ENCODE peak calls at places on chromosomes 2 and 18, in five cellular contexts. One of them, this sample, is unnamed.
A peak's percentile ranks its signal among the peaks of the same experiment; 100 is the strongest.

GRCh38 chr18:42258301-42258965 is 303.4 kb downstream of the PIK3C3 start:
- DNase-seq in mammary epithelial cell: peak; percentile 3
- DNase-seq in MM.1S: no peak
- DNase-seq in astrocyte: peak; percentile 44
- DNase-seq in fibroblast of lung: peak; percentile 48
- DNase-seq in this sample: no peak

GRCh38 chr2:100292022-100292580 is 30.2 kb downstream of the LONRF2 start:
- DNase-seq in MM.1S: no peak
- DNase-seq in mammary epithelial cell: peak; percentile 95
- DNase-seq in astrocyte: peak; percentile 98
- DNase-seq in fibroblast of lung: peak; percentile 98
- DNase-seq in this sample: no peak

GRCh38 chr2:161952722-161953322 is 121.2 kb downstream of the DPP4 start:
- DNase-seq in mammary epithelial cell: no peak
- DNase-seq in MM.1S: no peak
- DNase-seq in astrocyte: no peak
- DNase-seq in fibroblast of lung: no peak
- DNase-seq in this sample: no peak

GRCh38 chr18:67400502-67401117 is 115.9 kb downstream of the DSEL start:
- DNase-seq in astrocyte: peak; percentile 53
- DNase-seq in MM.1S: no peak
- DNase-seq in fibroblast of lung: peak; percentile 68
- DNase-seq in mammary epithelial cell: no peak
- DNase-seq in this sample: no peak

GRCh38 chr2:128477026-128477820 is 158.6 kb upstream of the HS6ST1 start:
- DNase-seq in MM.1S: no peak
- DNase-seq in astrocyte: no peak
- DNase-seq in fibroblast of lung: no peak
- DNase-seq in mammary epithelial cell: no peak
- DNase-seq in this sample: no peak

GRCh38 chr2:190328748-190329147 is 9.1 kb upstream of the HIBCH start:
- DNase-seq in astrocyte: no peak
- DNase-seq in fibroblast of lung: no peak
- DNase-seq in mammary epithelial cell: no peak
- DNase-seq in MM.1S: no peak
- DNase-seq in this sample: no peak

GRCh38 chr2:175282300-175282699 is 100.8 kb upstream of the ATP5MC3 start:
- DNase-seq in MM.1S: peak; percentile 48
- DNase-seq in fibroblast of lung: peak; percentile 25
- DNase-seq in astrocyte: peak; percentile 21
- DNase-seq in mammary epithelial cell: peak; percentile 10
- DNase-seq in this sample: peak; percentile 46

GRCh38 chr2:142131016-142131714 is at the start of gene LRP1B:
- DNase-seq in mammary epithelial cell: peak; percentile 35
- DNase-seq in MM.1S: peak; percentile 49
- DNase-seq in astrocyte: peak; percentile 43
- DNase-seq in fibroblast of lung: peak; percentile 60
- DNase-seq in this sample: no peak

GRCh38 chr2:205465791-205466190 is 216.5 kb upstream of the NRP2 start:
- DNase-seq in fibroblast of lung: no peak
- DNase-seq in MM.1S: no peak
- DNase-seq in astrocyte: no peak
- DNase-seq in mammary epithelial cell: no peak
- DNase-seq in this sample: no peak

GRCh38 chr2:37773354-37773753 is 101.9 kb upstream of the CDC42EP3 start:
- DNase-seq in mammary epithelial cell: no peak
- DNase-seq in fibroblast of lung: no peak
- DNase-seq in MM.1S: no peak
- DNase-seq in astrocyte: no peak
- DNase-seq in this sample: no peak

GRCh38 chr2:100243671-100244030 is 78.7 kb downstream of the LONRF2 start:
- DNase-seq in astrocyte: no peak
- DNase-seq in mammary epithelial cell: no peak
- DNase-seq in fibroblast of lung: no peak
- DNase-seq in MM.1S: no peak
- DNase-seq in this sample: no peak

GRCh38 chr2:239611222-239611795 is 210.5 kb upstream of the HDAC4 start:
- DNase-seq in mammary epithelial cell: no peak
- DNase-seq in astrocyte: no peak
- DNase-seq in fibroblast of lung: no peak
- DNase-seq in MM.1S: peak; percentile 50
- DNase-seq in this sample: no peak

GRCh38 chr2:197209274-197209673 is 101.3 kb downstream of the ANKRD44 start:
- DNase-seq in MM.1S: no peak
- DNase-seq in fibroblast of lung: peak; percentile 24
- DNase-seq in astrocyte: no peak
- DNase-seq in mammary epithelial cell: no peak
- DNase-seq in this sample: peak; percentile 45

GRCh38 chr2:45664635-45665269 is 13.3 kb downstream of the PRKCE start:
- DNase-seq in mammary epithelial cell: no peak
- DNase-seq in fibroblast of lung: no peak
- DNase-seq in MM.1S: no peak
- DNase-seq in astrocyte: no peak
- DNase-seq in this sample: peak; percentile 22

GRCh38 chr2:72681016-72681995 is 144.5 kb downstream of the EXOC6B start:
- DNase-seq in MM.1S: no peak
- DNase-seq in mammary epithelial cell: peak; percentile 31
- DNase-seq in astrocyte: no peak
- DNase-seq in fibroblast of lung: no peak
- DNase-seq in this sample: no peak

GRCh38 chr2:82320296-82320695 is 2015.7 kb upstream of the LRRTM1 start:
- DNase-seq in fibroblast of lung: no peak
- DNase-seq in mammary epithelial cell: no peak
- DNase-seq in astrocyte: no peak
- DNase-seq in MM.1S: no peak
- DNase-seq in this sample: no peak

GRCh38 chr2:174621323-174621722 is 23.7 kb upstream of the WIPF1 start:
- DNase-seq in mammary epithelial cell: no peak
- DNase-seq in fibroblast of lung: no peak
- DNase-seq in MM.1S: no peak
- DNase-seq in astrocyte: no peak
- DNase-seq in this sample: no peak

GRCh38 chr18:77635441-77635840 is 385.8 kb downstream of the GALR1 start:
- DNase-seq in mammary epithelial cell: no peak
- DNase-seq in fibroblast of lung: no peak
- DNase-seq in astrocyte: no peak
- DNase-seq in MM.1S: no peak
- DNase-seq in this sample: no peak

GRCh38 chr2:128986867-128987268 is 668.2 kb upstream of the HS6ST1 start:
- DNase-seq in astrocyte: no peak
- DNase-seq in MM.1S: no peak
- DNase-seq in mammary epithelial cell: peak; percentile 61
- DNase-seq in fibroblast of lung: no peak
- DNase-seq in this sample: no peak

GRCh38 chr18:10234912-10235439 is 219.5 kb upstream of the APCDD1 start:
- DNase-seq in MM.1S: no peak
- DNase-seq in fibroblast of lung: peak; percentile 66
- DNase-seq in astrocyte: peak; percentile 57
- DNase-seq in mammary epithelial cell: peak; percentile 66
- DNase-seq in this sample: no peak

GRCh38 chr2:16331761-16332160 is 333.9 kb downstream of the CYRIA start:
- DNase-seq in fibroblast of lung: no peak
- DNase-seq in mammary epithelial cell: no peak
- DNase-seq in MM.1S: no peak
- DNase-seq in astrocyte: no peak
- DNase-seq in this sample: no peak

GRCh38 chr2:104787298-104788065 is 66.4 kb upstream of the POU3F3 start:
- DNase-seq in MM.1S: no peak
- DNase-seq in mammary epithelial cell: no peak
- DNase-seq in fibroblast of lung: no peak
- DNase-seq in astrocyte: no peak
- DNase-seq in this sample: no peak

GRCh38 chr18:73986711-73987110 is 160.9 kb downstream of the FBXO15 start:
- DNase-seq in astrocyte: no peak
- DNase-seq in fibroblast of lung: peak; percentile 14
- DNase-seq in mammary epithelial cell: no peak
- DNase-seq in MM.1S: no peak
- DNase-seq in this sample: no peak

GRCh38 chr18:58898427-58898826 is 33.8 kb downstream of the ZNF532 start:
- DNase-seq in astrocyte: no peak
- DNase-seq in fibroblast of lung: no peak
- DNase-seq in mammary epithelial cell: no peak
- DNase-seq in MM.1S: no peak
- DNase-seq in this sample: no peak

GRCh38 chr2:33477473-33478468 is 1.3 kb downstream of the RASGRP3 start:
- DNase-seq in fibroblast of lung: no peak
- DNase-seq in MM.1S: peak; percentile 81
- DNase-seq in astrocyte: no peak
- DNase-seq in mammary epithelial cell: no peak
- DNase-seq in this sample: peak; percentile 42

GRCh38 chr2:28956890-28957289 is 24.2 kb upstream of the TOGARAM2 start:
- DNase-seq in MM.1S: no peak
- DNase-seq in mammary epithelial cell: no peak
- DNase-seq in fibroblast of lung: no peak
- DNase-seq in astrocyte: no peak
- DNase-seq in this sample: no peak

GRCh38 chr2:162545254-162545653 is 201.3 kb downstream of the GCA start:
- DNase-seq in MM.1S: no peak
- DNase-seq in fibroblast of lung: no peak
- DNase-seq in mammary epithelial cell: no peak
- DNase-seq in astrocyte: no peak
- DNase-seq in this sample: no peak

GRCh38 chr2:10285578-10286198 is 17.0 kb upstream of the HPCAL1 start:
- DNase-seq in fibroblast of lung: peak; percentile 49
- DNase-seq in astrocyte: no peak
- DNase-seq in MM.1S: no peak
- DNase-seq in mammary epithelial cell: peak; percentile 49
- DNase-seq in this sample: no peak

GRCh38 chr2:30920511-30920910 is 113.3 kb upstream of the CAPN13 start:
- DNase-seq in fibroblast of lung: no peak
- DNase-seq in MM.1S: no peak
- DNase-seq in mammary epithelial cell: no peak
- DNase-seq in astrocyte: no peak
- DNase-seq in this sample: no peak

GRCh38 chr2:174035117-174035516 is 69.9 kb upstream of the SP3 start:
- DNase-seq in astrocyte: no peak
- DNase-seq in mammary epithelial cell: no peak
- DNase-seq in fibroblast of lung: no peak
- DNase-seq in MM.1S: no peak
- DNase-seq in this sample: no peak

GRCh38 chr2:196338440-196338839 is 167.1 kb upstream of the STK17B start:
- DNase-seq in fibroblast of lung: no peak
- DNase-seq in MM.1S: no peak
- DNase-seq in astrocyte: no peak
- DNase-seq in mammary epithelial cell: no peak
- DNase-seq in this sample: no peak

GRCh38 chr18:23451491-23451890 is 1.6 kb upstream of the RIOK3 start:
- DNase-seq in astrocyte: no peak
- DNase-seq in mammary epithelial cell: no peak
- DNase-seq in MM.1S: no peak
- DNase-seq in fibroblast of lung: no peak
- DNase-seq in this sample: no peak

GRCh38 chr2:144137705-144138428 is 382.1 kb downstream of the ZEB2 start:
- DNase-seq in mammary epithelial cell: no peak
- DNase-seq in fibroblast of lung: peak; percentile 73
- DNase-seq in astrocyte: peak; percentile 60
- DNase-seq in MM.1S: no peak
- DNase-seq in this sample: no peak

GRCh38 chr18:72830109-72830508 is 37.7 kb downstream of the NETO1 start:
- DNase-seq in mammary epithelial cell: peak; percentile 51
- DNase-seq in fibroblast of lung: peak; percentile 40
- DNase-seq in astrocyte: peak; percentile 18
- DNase-seq in MM.1S: peak; percentile 18
- DNase-seq in this sample: no peak

GRCh38 chr18:48829443-48830149 is 121.2 kb downstream of the SMAD7 start:
- DNase-seq in astrocyte: no peak
- DNase-seq in fibroblast of lung: no peak
- DNase-seq in mammary epithelial cell: no peak
- DNase-seq in MM.1S: no peak
- DNase-seq in this sample: no peak
- H3K4me3 ChIP-seq in astrocyte: no peak overlapping the region
- H3K4me3 ChIP-seq in fibroblast of lung: no peak overlapping the region
- H3K4me3 ChIP-seq in mammary epithelial cell: no peak overlapping the region
- H3K4me3 ChIP-seq in MM.1S: no peak overlapping the region
- H3K4me3 ChIP-seq in this sample: no peak overlapping the region

DNA sequence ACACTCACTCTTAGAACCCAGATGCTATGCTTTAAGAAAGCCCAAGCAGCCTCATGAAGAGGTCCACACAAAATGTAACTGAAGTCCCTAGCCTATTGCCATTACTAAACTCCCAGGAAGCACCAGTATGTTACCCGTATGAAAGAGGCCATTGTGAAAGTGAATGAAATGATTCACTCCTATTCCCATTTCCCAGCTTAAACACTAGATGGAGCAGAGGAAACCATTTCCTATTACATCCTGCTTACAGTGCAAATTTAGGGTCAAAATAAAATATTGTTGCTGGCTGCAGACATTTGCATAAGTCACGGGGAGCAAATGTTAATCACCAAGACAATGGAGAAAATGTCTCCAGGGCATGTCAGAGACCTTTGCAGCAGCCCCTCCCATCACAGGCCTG is 989.7 kb upstream of the CRIM1 start:
- DNase-seq in fibroblast of lung: peak; percentile 2
- DNase-seq in astrocyte: no peak
- DNase-seq in mammary epithelial cell: peak; percentile 33
- DNase-seq in MM.1S: no peak
- DNase-seq in this sample: no peak
- TF ChIP-seq CTCF in fibroblast of lung: no peak
- TF ChIP-seq CTCF in astrocyte: no peak
- TF ChIP-seq CTCF in mammary epithelial cell: peak; percentile 36
- TF ChIP-seq CTCF in MM.1S: no peak
- TF ChIP-seq CTCF in this sample: no peak

DNA sequence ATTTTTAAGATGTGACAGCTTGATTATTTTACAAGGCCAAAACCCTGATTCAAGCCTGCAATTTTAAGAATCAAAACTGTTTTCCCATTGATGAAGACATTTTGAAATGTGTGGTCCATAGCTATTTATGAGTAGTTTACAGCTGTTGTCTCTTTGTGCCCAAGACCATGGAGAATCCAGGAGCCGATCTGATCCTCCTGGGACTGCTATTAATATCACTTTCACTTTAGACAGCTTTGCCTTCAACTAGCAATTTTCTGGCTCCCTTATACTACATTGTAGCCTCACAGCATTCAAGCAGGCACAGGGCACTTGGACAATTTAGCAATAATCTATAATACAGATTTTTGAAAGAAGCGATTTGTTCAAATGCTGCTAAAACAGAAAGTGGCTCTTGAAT is 172.9 kb downstream of the SLC8A1 start:
- DNase-seq in mammary epithelial cell: no peak
- DNase-seq in fibroblast of lung: no peak
- DNase-seq in astrocyte: no peak
- DNase-seq in MM.1S: no peak
- DNase-seq in this sample: peak; percentile 15
- H2AFZ ChIP-seq in mammary epithelial cell: no peak overlapping the region
- H2AFZ ChIP-seq in fibroblast of lung: peak overlapping the region; percentile 37
- H2AFZ ChIP-seq in astrocyte: no peak overlapping the region
- H2AFZ ChIP-seq in MM.1S: no peak overlapping the region
- H2AFZ ChIP-seq in this sample: no peak overlapping the region

DNA sequence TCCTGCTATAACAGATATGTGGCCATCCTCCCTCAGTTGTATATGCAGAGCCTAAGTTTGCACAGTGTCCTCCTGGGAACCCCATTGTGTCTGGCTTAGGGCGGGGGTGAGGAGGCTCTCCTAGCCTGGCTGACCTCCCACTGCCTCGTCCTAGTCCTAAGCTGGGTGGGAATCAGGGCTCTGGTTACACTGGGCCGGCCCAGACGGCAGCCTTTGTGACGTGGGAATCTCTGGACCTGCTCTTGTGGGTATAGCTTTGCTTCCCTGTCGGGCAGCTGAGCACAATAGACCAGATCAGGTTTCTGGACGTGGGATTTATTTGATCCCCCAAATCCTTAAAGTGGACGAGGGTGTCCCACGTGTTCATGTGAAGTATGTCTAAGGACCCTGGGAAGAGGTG is 2.9 kb downstream of the ACKR3 start:
- DNase-seq in astrocyte: no peak
- DNase-seq in fibroblast of lung: no peak
- DNase-seq in MM.1S: no peak
- DNase-seq in mammary epithelial cell: no peak
- DNase-seq in this sample: no peak
- H3K4me3 ChIP-seq in astrocyte: peak overlapping the region; percentile 8
- H3K4me3 ChIP-seq in fibroblast of lung: no peak overlapping the region
- H3K4me3 ChIP-seq in MM.1S: no peak overlapping the region
- H3K4me3 ChIP-seq in mammary epithelial cell: no peak overlapping the region
- H3K4me3 ChIP-seq in this sample: no peak overlapping the region

This sample was measured in OCI-LY7.